ENCODE peak calls at places on chromosomes 16 and 17, in five cellular contexts. L is AG08395; H is iPS-NIHi11; S is CD8-positive, alpha-beta memory T cell; Y is NCI-H1105. Q is an unnamed sample.

GRCh38 chr17:5813357-5813756 is 229.0 kb upstream of the NLRP1 start:
- DNase-seq in L (no peak), H (peak), S (no peak), Y (no peak), Q (no peak)

GRCh38 chr16:24820522-24820921 is 25.2 kb upstream of the SLC5A11 start:
- DNase-seq in L (no peak), H (no peak), S (no peak), Y (no peak), Q (no peak)

GRCh38 chr16:66580605-66581209 is 1.4 kb downstream of the CMTM2 start:
- DNase-seq in L (peak), H (peak), S (no peak), Y (no peak), Q (no peak)

GRCh38 chr17:58507123-58507634 is 7.3 kb downstream of the MTMR4 start:
- DNase-seq in L (no peak), H (no peak), S (no peak), Y (no peak), Q (peak)

GRCh38 chr17:83107656-83108048 is 28.2 kb downstream of the METRNL start:
- DNase-seq in L (no peak), H (no peak), S (no peak), Y (no peak), Q (no peak)

GRCh38 chr17:50501054-50501453 is 7.2 kb upstream of the MYCBPAP start:
- DNase-seq in L (no peak), H (no peak), S (no peak), Y (no peak), Q (no peak)

GRCh38 chr17:8762012-8762411 is 3.7 kb upstream of the SPDYE4 start:
- DNase-seq in L (no peak), H (no peak), S (no peak), Y (no peak), Q (no peak)

GRCh38 chr16:51731160-51731559 is 580.1 kb upstream of the SALL1 start:
- DNase-seq in L (no peak), H (no peak), S (no peak), Y (no peak), Q (no peak)

GRCh38 chr16:47073223-47074155 is 70.3 kb downstream of the NETO2 start:
- DNase-seq in L (no peak), H (no peak), S (no peak), Y (no peak), Q (no peak)

GRCh38 chr17:82318169-82318498 is 726 bp upstream of the CD7 start:
- DNase-seq in L (no peak), H (no peak), S (peak), Y (no peak), Q (no peak)

GRCh38 chr17:45127583-45128300 is 4.6 kb downstream of the PLCD3 start:
- DNase-seq in L (no peak), H (peak), S (no peak), Y (no peak), Q (no peak)

GRCh38 chr17:78687125-78687524 is 94.9 kb downstream of the CYTH1 start:
- DNase-seq in L (no peak), H (no peak), S (no peak), Y (no peak), Q (no peak)

GRCh38 chr17:4163951-4164350 is 21.0 kb downstream of the CYB5D2 start:
- DNase-seq in L (peak), H (no peak), S (no peak), Y (no peak), Q (no peak)

GRCh38 chr16:27721548-27722265 is 171.8 kb downstream of the KATNIP start:
- DNase-seq in L (peak), H (no peak), S (no peak), Y (no peak), Q (no peak)

Q was measured in HS-5.